ENCODE peak calls at places on chromosomes 7 and 10, in nine cellular contexts. One of them, this sample, is unnamed.

GRCh38 chr10:67612577-67613537 is 83.1 kb downstream of the CTNNA3 start:
- DNase-seq in lower lobe of right lung: no peak
- DNase-seq in fibroblast of pulmonary artery: peak; percentile 18
- DNase-seq in Ammon's horn: no peak
- DNase-seq in hepatocyte: no peak
- DNase-seq in Calu3: no peak
- DNase-seq in NCI-H2029 treated with DMSO at 0.1 percent for 48 hours: no peak
- DNase-seq in right cardiac atrium: no peak
- DNase-seq in KBM-7: peak; percentile 13
- DNase-seq in this sample: no peak

GRCh38 chr7:13948019-13948781 is 41.3 kb downstream of the ETV1 start:
- DNase-seq in hepatocyte: no peak
- DNase-seq in Ammon's horn: no peak
- DNase-seq in lower lobe of right lung: no peak
- DNase-seq in fibroblast of pulmonary artery: no peak
- DNase-seq in Calu3: no peak
- DNase-seq in KBM-7: no peak
- DNase-seq in right cardiac atrium: no peak
- DNase-seq in NCI-H2029 treated with DMSO at 0.1 percent for 48 hours: no peak
- DNase-seq in this sample: no peak

GRCh38 chr7:27300401-27300800 is 57.8 kb downstream of the EVX1 start:
- DNase-seq in right cardiac atrium: no peak
- DNase-seq in NCI-H2029 treated with DMSO at 0.1 percent for 48 hours: no peak
- DNase-seq in Ammon's horn: no peak
- DNase-seq in hepatocyte: no peak
- DNase-seq in Calu3: no peak
- DNase-seq in lower lobe of right lung: no peak
- DNase-seq in fibroblast of pulmonary artery: peak; percentile 2
- DNase-seq in KBM-7: no peak
- DNase-seq in this sample: no peak

GRCh38 chr7:43199761-43200160 is 87.3 kb downstream of the HECW1 start:
- DNase-seq in NCI-H2029 treated with DMSO at 0.1 percent for 48 hours: no peak
- DNase-seq in fibroblast of pulmonary artery: peak; percentile 38
- DNase-seq in Ammon's horn: no peak
- DNase-seq in KBM-7: no peak
- DNase-seq in right cardiac atrium: no peak
- DNase-seq in hepatocyte: no peak
- DNase-seq in lower lobe of right lung: no peak
- DNase-seq in Calu3: no peak
- DNase-seq in this sample: no peak

GRCh38 chr10:99369551-99369950 is 40.4 kb downstream of the CNNM1 start:
- DNase-seq in Calu3: no peak
- DNase-seq in fibroblast of pulmonary artery: no peak
- DNase-seq in KBM-7: no peak
- DNase-seq in right cardiac atrium: no peak
- DNase-seq in hepatocyte: no peak
- DNase-seq in Ammon's horn: no peak
- DNase-seq in NCI-H2029 treated with DMSO at 0.1 percent for 48 hours: no peak
- DNase-seq in lower lobe of right lung: no peak
- DNase-seq in this sample: no peak

GRCh38 chr10:108982141-108982540 is 941.2 kb downstream of the XPNPEP1 start:
- DNase-seq in NCI-H2029 treated with DMSO at 0.1 percent for 48 hours: no peak
- DNase-seq in fibroblast of pulmonary artery: no peak
- DNase-seq in hepatocyte: no peak
- DNase-seq in Ammon's horn: no peak
- DNase-seq in KBM-7: no peak
- DNase-seq in Calu3: no peak
- DNase-seq in right cardiac atrium: no peak
- DNase-seq in lower lobe of right lung: no peak
- DNase-seq in this sample: no peak

GRCh38 chr10:88642254-88642653 is 22.0 kb upstream of the LIPF start:
- DNase-seq in Ammon's horn: no peak
- DNase-seq in lower lobe of right lung: no peak
- DNase-seq in KBM-7: no peak
- DNase-seq in fibroblast of pulmonary artery: no peak
- DNase-seq in Calu3: no peak
- DNase-seq in NCI-H2029 treated with DMSO at 0.1 percent for 48 hours: no peak
- DNase-seq in hepatocyte: no peak
- DNase-seq in right cardiac atrium: no peak
- DNase-seq in this sample: no peak

GRCh38 chr7:46291064-46291463 is 370.0 kb upstream of the IGFBP3 start:
- DNase-seq in Ammon's horn: no peak
- DNase-seq in lower lobe of right lung: no peak
- DNase-seq in hepatocyte: peak; percentile 45
- DNase-seq in NCI-H2029 treated with DMSO at 0.1 percent for 48 hours: peak; percentile 45
- DNase-seq in Calu3: peak; percentile 30
- DNase-seq in fibroblast of pulmonary artery: no peak
- DNase-seq in KBM-7: no peak
- DNase-seq in right cardiac atrium: no peak
- DNase-seq in this sample: no peak

GRCh38 chr7:78379148-78379547 is 580.6 kb downstream of the PHTF2 start:
- DNase-seq in Calu3: no peak
- DNase-seq in lower lobe of right lung: no peak
- DNase-seq in Ammon's horn: no peak
- DNase-seq in KBM-7: no peak
- DNase-seq in NCI-H2029 treated with DMSO at 0.1 percent for 48 hours: no peak
- DNase-seq in hepatocyte: no peak
- DNase-seq in right cardiac atrium: no peak
- DNase-seq in fibroblast of pulmonary artery: peak; percentile 1
- DNase-seq in this sample: no peak

GRCh38 chr10:74137992-74138391 is 12.6 kb downstream of the AP3M1 start:
- DNase-seq in lower lobe of right lung: no peak
- DNase-seq in right cardiac atrium: no peak
- DNase-seq in hepatocyte: no peak
- DNase-seq in Calu3: no peak
- DNase-seq in fibroblast of pulmonary artery: no peak
- DNase-seq in KBM-7: no peak
- DNase-seq in Ammon's horn: no peak
- DNase-seq in NCI-H2029 treated with DMSO at 0.1 percent for 48 hours: no peak
- DNase-seq in this sample: no peak

GRCh38 chr7:1745576-1746490 is 75.8 kb downstream of the ELFN1 start:
- DNase-seq in KBM-7: no peak
- DNase-seq in Ammon's horn: no peak
- DNase-seq in NCI-H2029 treated with DMSO at 0.1 percent for 48 hours: no peak
- DNase-seq in fibroblast of pulmonary artery: no peak
- DNase-seq in right cardiac atrium: peak; percentile 51
- DNase-seq in hepatocyte: no peak
- DNase-seq in lower lobe of right lung: no peak
- DNase-seq in Calu3: no peak
- DNase-seq in this sample: no peak

GRCh38 chr10:96719850-96720421 is 378 bp downstream of the PIK3AP1 start:
- DNase-seq in hepatocyte: peak; percentile 66
- DNase-seq in right cardiac atrium: peak; percentile 86
- DNase-seq in Calu3: peak; percentile 86
- DNase-seq in KBM-7: peak; percentile 84
- DNase-seq in lower lobe of right lung: peak; percentile 86
- DNase-seq in fibroblast of pulmonary artery: no peak
- DNase-seq in NCI-H2029 treated with DMSO at 0.1 percent for 48 hours: no peak
- DNase-seq in Ammon's horn: peak; percentile 55
- DNase-seq in this sample: peak; percentile 70

GRCh38 chr10:9786576-9786975 is 1231.1 kb upstream of the CELF2 start:
- DNase-seq in hepatocyte: no peak
- DNase-seq in Calu3: no peak
- DNase-seq in KBM-7: no peak
- DNase-seq in NCI-H2029 treated with DMSO at 0.1 percent for 48 hours: no peak
- DNase-seq in right cardiac atrium: no peak
- DNase-seq in lower lobe of right lung: no peak
- DNase-seq in Ammon's horn: no peak
- DNase-seq in fibroblast of pulmonary artery: peak; percentile 44
- DNase-seq in this sample: no peak

GRCh38 chr10:20986049-20986448 is 88.9 kb upstream of the NEBL start:
- DNase-seq in Calu3: no peak
- DNase-seq in right cardiac atrium: no peak
- DNase-seq in NCI-H2029 treated with DMSO at 0.1 percent for 48 hours: no peak
- DNase-seq in Ammon's horn: no peak
- DNase-seq in hepatocyte: no peak
- DNase-seq in fibroblast of pulmonary artery: peak; percentile 48
- DNase-seq in lower lobe of right lung: no peak
- DNase-seq in KBM-7: no peak
- DNase-seq in this sample: no peak

GRCh38 chr10:21078410-21079329 is 181.6 kb upstream of the NEBL start:
- DNase-seq in hepatocyte: peak; percentile 80
- DNase-seq in KBM-7: peak; percentile 54
- DNase-seq in Ammon's horn: peak; percentile 81
- DNase-seq in right cardiac atrium: peak; percentile 69
- DNase-seq in lower lobe of right lung: peak; percentile 56
- DNase-seq in fibroblast of pulmonary artery: peak; percentile 87
- DNase-seq in NCI-H2029 treated with DMSO at 0.1 percent for 48 hours: peak; percentile 25
- DNase-seq in Calu3: peak; percentile 73
- DNase-seq in this sample: peak; percentile 62

This sample was measured in heart left ventricle.